ENCODE peak calls at places on chromosomes 6 and 20, in seven cellular contexts. G is NCI-H1105 treated with DMSO at 0.1 percent for 48 hours, O is H9, E is GM12891, C is AML-193, V is non-pigmented ciliary epithelial cell, X is cardiac fibroblast. B is an unnamed sample.

GRCh38 chr20:31673943-31674463 is 36.3 kb downstream of the COX4I2 start:
- DNase-seq in G (no peak), O (no peak), E (no peak), C (no peak), V (no peak), X (no peak), B (no peak)

GRCh38 chr20:45407067-45407745 is 883 bp upstream of the DBNDD2 start:
- DNase-seq in G (peak), O (peak), E (no peak), C (no peak), V (no peak), X (peak), B (peak)

GRCh38 chr6:8434727-8435092 is 635 bp downstream of the SLC35B3 start:
- DNase-seq in G (no peak), O (no peak), E (peak), C (no peak), V (no peak), X (no peak), B (no peak)

GRCh38 chr6:26354162-26354561 is 10.8 kb upstream of the BTN3A2 start:
- DNase-seq in G (no peak), O (no peak), E (no peak), C (no peak), V (no peak), X (no peak), B (no peak)

GRCh38 chr20:34364013-34364382 is 925 bp downstream of the ITCH start:
- DNase-seq in G (no peak), O (no peak), E (no peak), C (no peak), V (no peak), X (peak), B (no peak)

GRCh38 chr6:56851104-56851503 is 103.8 kb upstream of the BEND6 start:
- DNase-seq in G (no peak), O (peak), E (no peak), C (no peak), V (no peak), X (peak), B (peak)

GRCh38 chr20:575230-575629 is 31.6 kb upstream of the CSNK2A1 start:
- DNase-seq in G (no peak), O (no peak), E (no peak), C (no peak), V (no peak), X (no peak), B (no peak)

GRCh38 chr6:108714774-108715414 is 133.3 kb upstream of the ARMC2 start:
- DNase-seq in G (no peak), O (no peak), E (no peak), C (no peak), V (no peak), X (peak), B (no peak)

GRCh38 chr6:14501914-14502313 is 384.3 kb downstream of the CD83 start:
- DNase-seq in G (no peak), O (no peak), E (no peak), C (no peak), V (no peak), X (peak), B (no peak)

GRCh38 chr6:20569000-20569610 is 34.8 kb downstream of the CDKAL1 start:
- DNase-seq in G (peak), O (no peak), E (no peak), C (no peak), V (no peak), X (peak), B (no peak)

GRCh38 chr6:13538084-13538483 is 36.3 kb upstream of the SIRT5 start:
- DNase-seq in G (peak), O (no peak), E (no peak), C (peak), V (peak), X (peak), B (peak)

GRCh38 chr6:32692019-32692418 is 25.6 kb upstream of the HLA-DQB1 start:
- DNase-seq in G (no peak), O (peak), E (no peak), C (peak), V (no peak), X (peak), B (peak)

GRCh38 chr6:14858808-14859207 is 387.1 kb upstream of the JARID2 start:
- DNase-seq in G (no peak), O (no peak), E (no peak), C (no peak), V (no peak), X (no peak), B (no peak)

GRCh38 chr6:25477006-25477590 is 174.9 kb upstream of the SCGN start:
- DNase-seq in G (no peak), O (no peak), E (no peak), C (no peak), V (peak), X (peak), B (no peak)

GRCh38 chr6:168050861-168051586 is 28.0 kb downstream of the FRMD1 start:
- DNase-seq in G (no peak), O (peak), E (no peak), C (no peak), V (no peak), X (no peak), B (peak)

GRCh38 chr20:49762940-49763766 is 49.5 kb upstream of the B4GALT5 start:
- DNase-seq in G (no peak), O (no peak), E (no peak), C (no peak), V (no peak), X (no peak), B (no peak)

GRCh38 chr6:27133281-27134227 is 113.9 kb upstream of the PRSS16 start:
- DNase-seq in G (peak), O (peak), E (no peak), C (peak), V (no peak), X (peak), B (no peak)

GRCh38 chr20:31841928-31842327 is 3.5 kb downstream of the FOXS1 start:
- DNase-seq in G (no peak), O (no peak), E (no peak), C (no peak), V (no peak), X (peak), B (no peak)

GRCh38 chr6:92469429-92469828 is 949.9 kb downstream of the EPHA7 start:
- DNase-seq in G (no peak), O (no peak), E (no peak), C (no peak), V (no peak), X (no peak), B (no peak)

GRCh38 chr6:140078552-140079126 is 704.2 kb upstream of the CITED2 start:
- DNase-seq in G (no peak), O (no peak), E (no peak), C (no peak), V (peak), X (peak), B (no peak)

GRCh38 chr6:54010340-54011276 is 100.6 kb upstream of the MLIP start:
- DNase-seq in G (no peak), O (no peak), E (no peak), C (no peak), V (no peak), X (peak), B (no peak)

GRCh38 chr6:144216668-144217218 is 66.4 kb downstream of the STX11 start:
- DNase-seq in G (no peak), O (no peak), E (peak), C (peak), V (no peak), X (no peak), B (peak)

GRCh38 chr20:42472198-42472597 is 717.5 kb downstream of the PTPRT start:
- DNase-seq in G (no peak), O (no peak), E (no peak), C (no peak), V (no peak), X (no peak), B (no peak)

GRCh38 chr6:42152024-42152423 is 9.6 kb upstream of the C6orf132 start:
- DNase-seq in G (no peak), O (no peak), E (no peak), C (no peak), V (no peak), X (no peak), B (no peak)

GRCh38 chr6:112144145-112144926 is 56.9 kb downstream of the FAM229B start:
- DNase-seq in G (no peak), O (no peak), E (no peak), C (no peak), V (no peak), X (no peak), B (no peak)

GRCh38 chr6:136226027-136226673 is 24.0 kb downstream of the MTFR2 start:
- DNase-seq in G (peak), O (peak), E (peak), C (peak), V (no peak), X (peak), B (peak)

GRCh38 chr6:89197141-89197540 is 20.0 kb downstream of the GABRR1 start:
- DNase-seq in G (no peak), O (no peak), E (no peak), C (no peak), V (no peak), X (no peak), B (no peak)

GRCh38 chr20:611047-611842 is 1.1 kb upstream of the TCF15 start:
- DNase-seq in G (no peak), O (no peak), E (no peak), C (no peak), V (no peak), X (no peak), B (peak)

GRCh38 chr6:70520575-70520974 is 46.2 kb upstream of the SDHAF4 start:
- DNase-seq in G (peak), O (no peak), E (no peak), C (peak), V (no peak), X (peak), B (peak)

GRCh38 chr6:134853111-134854055 is 96.5 kb downstream of the ALDH8A1 start:
- DNase-seq in G (no peak), O (no peak), E (no peak), C (no peak), V (no peak), X (peak), B (no peak)

GRCh38 chr6:56484669-56485068 is 158.0 kb downstream of the DST start:
- DNase-seq in G (no peak), O (no peak), E (no peak), C (no peak), V (no peak), X (peak), B (no peak)

GRCh38 chr20:1322511-1323245 is 6.3 kb downstream of the SDCBP2 start:
- DNase-seq in G (no peak), O (no peak), E (no peak), C (no peak), V (peak), X (peak), B (no peak)